ENCODE peak calls at places on chromosomes 5 and 9, in seven cellular contexts. One of them, this sample, is unnamed.

GRCh38 chr9:77726814-77727213 is 78.7 kb upstream of the GNA14 start:
- DNase-seq in PC-3: no peak
- DNase-seq in DMS53: no peak
- DNase-seq in Caki2: no peak
- DNase-seq in GM19239: no peak
- DNase-seq in NCI-H774: no peak
- DNase-seq in effector memory CD4-positive, alpha-beta T cell: no peak
- DNase-seq in this sample: no peak

GRCh38 chr5:42912184-42912766 is 100.6 kb upstream of the SELENOP start:
- DNase-seq in PC-3: peak; percentile 88
- DNase-seq in DMS53: peak; percentile 70
- DNase-seq in Caki2: peak; percentile 19
- DNase-seq in GM19239: no peak
- DNase-seq in NCI-H774: peak; percentile 48
- DNase-seq in effector memory CD4-positive, alpha-beta T cell: peak; percentile 10
- DNase-seq in this sample: peak; percentile 35

GRCh38 chr5:74685979-74686631 is 1.1 kb downstream of the HEXB start:
- DNase-seq in PC-3: peak; percentile 6
- DNase-seq in DMS53: no peak
- DNase-seq in Caki2: no peak
- DNase-seq in GM19239: peak; percentile 35
- DNase-seq in NCI-H774: no peak
- DNase-seq in effector memory CD4-positive, alpha-beta T cell: no peak
- DNase-seq in this sample: peak; percentile 57

GRCh38 chr5:171592076-171592475 is 172.6 kb downstream of the FGF18 start:
- DNase-seq in PC-3: no peak
- DNase-seq in DMS53: no peak
- DNase-seq in Caki2: no peak
- DNase-seq in GM19239: no peak
- DNase-seq in NCI-H774: no peak
- DNase-seq in effector memory CD4-positive, alpha-beta T cell: no peak
- DNase-seq in this sample: no peak

GRCh38 chr5:78631931-78632330 is 16.6 kb downstream of the LHFPL2 start:
- DNase-seq in PC-3: no peak
- DNase-seq in DMS53: no peak
- DNase-seq in Caki2: no peak
- DNase-seq in GM19239: no peak
- DNase-seq in NCI-H774: no peak
- DNase-seq in effector memory CD4-positive, alpha-beta T cell: no peak
- DNase-seq in this sample: no peak

GRCh38 chr5:109865636-109866035 is 175.9 kb downstream of the MAN2A1 start:
- DNase-seq in PC-3: peak; percentile 96
- DNase-seq in DMS53: peak; percentile 93
- DNase-seq in Caki2: peak; percentile 21
- DNase-seq in GM19239: no peak
- DNase-seq in NCI-H774: peak; percentile 75
- DNase-seq in effector memory CD4-positive, alpha-beta T cell: no peak
- DNase-seq in this sample: no peak

GRCh38 chr9:109297899-109298298 is 23.0 kb downstream of the EPB41L4B start:
- DNase-seq in PC-3: peak; percentile 84
- DNase-seq in DMS53: no peak
- DNase-seq in Caki2: peak; percentile 6
- DNase-seq in GM19239: no peak
- DNase-seq in NCI-H774: no peak
- DNase-seq in effector memory CD4-positive, alpha-beta T cell: no peak
- DNase-seq in this sample: no peak

GRCh38 chr9:121958530-121958929 is 134.6 kb downstream of the TTLL11 start:
- DNase-seq in PC-3: peak; percentile 73
- DNase-seq in DMS53: peak; percentile 37
- DNase-seq in Caki2: no peak
- DNase-seq in GM19239: no peak
- DNase-seq in NCI-H774: peak; percentile 39
- DNase-seq in effector memory CD4-positive, alpha-beta T cell: no peak
- DNase-seq in this sample: no peak

GRCh38 chr5:107028938-107029337 is 641.8 kb downstream of the EFNA5 start:
- DNase-seq in PC-3: no peak
- DNase-seq in DMS53: no peak
- DNase-seq in Caki2: no peak
- DNase-seq in GM19239: no peak
- DNase-seq in NCI-H774: no peak
- DNase-seq in effector memory CD4-positive, alpha-beta T cell: no peak
- DNase-seq in this sample: no peak

GRCh38 chr9:34085581-34086500 is 37.2 kb upstream of the UBAP2 start:
- DNase-seq in PC-3: no peak
- DNase-seq in DMS53: no peak
- DNase-seq in Caki2: no peak
- DNase-seq in GM19239: no peak
- DNase-seq in NCI-H774: no peak
- DNase-seq in effector memory CD4-positive, alpha-beta T cell: no peak
- DNase-seq in this sample: no peak

GRCh38 chr5:18805376-18805775 is 1171.1 kb downstream of the TAF11L14 start:
- DNase-seq in PC-3: no peak
- DNase-seq in DMS53: no peak
- DNase-seq in Caki2: no peak
- DNase-seq in GM19239: no peak
- DNase-seq in NCI-H774: no peak
- DNase-seq in effector memory CD4-positive, alpha-beta T cell: no peak
- DNase-seq in this sample: no peak

GRCh38 chr9:17528859-17529258 is 50.0 kb upstream of the SH3GL2 start:
- DNase-seq in PC-3: peak; percentile 42
- DNase-seq in DMS53: peak; percentile 44
- DNase-seq in Caki2: no peak
- DNase-seq in GM19239: no peak
- DNase-seq in NCI-H774: peak; percentile 11
- DNase-seq in effector memory CD4-positive, alpha-beta T cell: no peak
- DNase-seq in this sample: no peak

GRCh38 chr5:176578391-176578808 is 29.3 kb downstream of the CDHR2 start:
- DNase-seq in PC-3: peak; percentile 93
- DNase-seq in DMS53: peak; percentile 94
- DNase-seq in Caki2: peak; percentile 28
- DNase-seq in GM19239: no peak
- DNase-seq in NCI-H774: peak; percentile 61
- DNase-seq in effector memory CD4-positive, alpha-beta T cell: peak; percentile 10
- DNase-seq in this sample: peak; percentile 15

GRCh38 chr9:136525207-136525606 is 20.6 kb downstream of the NOTCH1 start:
- DNase-seq in PC-3: no peak
- DNase-seq in DMS53: peak; percentile 45
- DNase-seq in Caki2: no peak
- DNase-seq in GM19239: no peak
- DNase-seq in NCI-H774: peak; percentile 29
- DNase-seq in effector memory CD4-positive, alpha-beta T cell: no peak
- DNase-seq in this sample: no peak

GRCh38 chr5:125298711-125299379 is 552.4 kb upstream of the ZNF608 start:
- DNase-seq in PC-3: no peak
- DNase-seq in DMS53: no peak
- DNase-seq in Caki2: no peak
- DNase-seq in GM19239: no peak
- DNase-seq in NCI-H774: no peak
- DNase-seq in effector memory CD4-positive, alpha-beta T cell: no peak
- DNase-seq in this sample: no peak

GRCh38 chr9:27625751-27626628 is 52.7 kb upstream of the C9orf72 start:
- DNase-seq in PC-3: peak; percentile 83
- DNase-seq in DMS53: peak; percentile 26
- DNase-seq in Caki2: peak; percentile 1
- DNase-seq in GM19239: no peak
- DNase-seq in NCI-H774: no peak
- DNase-seq in effector memory CD4-positive, alpha-beta T cell: no peak
- DNase-seq in this sample: no peak

GRCh38 chr5:176543428-176544182 is 5.5 kb upstream of the CDHR2 start:
- DNase-seq in PC-3: peak; percentile 73
- DNase-seq in DMS53: peak; percentile 96
- DNase-seq in Caki2: peak; percentile 72
- DNase-seq in GM19239: peak; percentile 74
- DNase-seq in NCI-H774: peak; percentile 50
- DNase-seq in effector memory CD4-positive, alpha-beta T cell: peak; percentile 48
- DNase-seq in this sample: peak; percentile 72

GRCh38 chr5:79514391-79515105 is 614 bp upstream of the HOMER1 start:
- DNase-seq in PC-3: peak; percentile 81
- DNase-seq in DMS53: peak; percentile 99
- DNase-seq in Caki2: peak; percentile 94
- DNase-seq in GM19239: peak; percentile 68
- DNase-seq in NCI-H774: peak; percentile 96
- DNase-seq in effector memory CD4-positive, alpha-beta T cell: peak; percentile 86
- DNase-seq in this sample: peak; percentile 92

GRCh38 chr9:16001856-16002255 is 449.0 kb downstream of the CCDC171 start:
- DNase-seq in PC-3: no peak
- DNase-seq in DMS53: no peak
- DNase-seq in Caki2: no peak
- DNase-seq in GM19239: no peak
- DNase-seq in NCI-H774: no peak
- DNase-seq in effector memory CD4-positive, alpha-beta T cell: no peak
- DNase-seq in this sample: no peak

GRCh38 chr5:90326995-90327394 is 82.6 kb downstream of the CETN3 start:
- DNase-seq in PC-3: no peak
- DNase-seq in DMS53: no peak
- DNase-seq in Caki2: no peak
- DNase-seq in GM19239: no peak
- DNase-seq in NCI-H774: no peak
- DNase-seq in effector memory CD4-positive, alpha-beta T cell: no peak
- DNase-seq in this sample: no peak

GRCh38 chr5:154771383-154771901 is 16.3 kb downstream of the LARP1 start:
- DNase-seq in PC-3: no peak
- DNase-seq in DMS53: no peak
- DNase-seq in Caki2: peak; percentile 67
- DNase-seq in GM19239: no peak
- DNase-seq in NCI-H774: no peak
- DNase-seq in effector memory CD4-positive, alpha-beta T cell: no peak
- DNase-seq in this sample: no peak

GRCh38 chr5:128615578-128615977 is 77.5 kb upstream of the FBN2 start:
- DNase-seq in PC-3: peak; percentile 63
- DNase-seq in DMS53: no peak
- DNase-seq in Caki2: no peak
- DNase-seq in GM19239: no peak
- DNase-seq in NCI-H774: no peak
- DNase-seq in effector memory CD4-positive, alpha-beta T cell: no peak
- DNase-seq in this sample: no peak

GRCh38 chr5:79853676-79854418 is 137.2 kb downstream of the MTX3 start:
- DNase-seq in PC-3: peak; percentile 69
- DNase-seq in DMS53: peak; percentile 44
- DNase-seq in Caki2: peak; percentile 6
- DNase-seq in GM19239: no peak
- DNase-seq in NCI-H774: no peak
- DNase-seq in effector memory CD4-positive, alpha-beta T cell: no peak
- DNase-seq in this sample: no peak